ENCODE peak calls at places on chromosome 13, in six cellular contexts. K, Z, R, D, B and G are unnamed samples.

GRCh38 chr13:53058077-53058660 is 29.6 kb downstream of the OLFM4 start:
- DNase-seq in D (no peak), B (no peak), Z (no peak), R (no peak), K (no peak), G (no peak)

GRCh38 chr13:51590966-51591627 is 6.8 kb downstream of the WDFY2 start:
- DNase-seq in Z (peak; percentile 46), R (no peak), B (no peak), D (no peak), K (peak; percentile 79), G (peak; percentile 80)

GRCh38 chr13:52846567-52847321 is 1.7 kb downstream of the PCDH8 start:
- DNase-seq in R (no peak), D (peak; percentile 62), B (peak; percentile 62), K (peak; percentile 10), Z (peak; percentile 72), G (no peak)

GRCh38 chr13:80551650-80552497 is 210.9 kb upstream of the SPRY2 start:
- DNase-seq in R (no peak), K (no peak), B (no peak), Z (no peak), D (no peak), G (no peak)

GRCh38 chr13:24716011-24716410 is 35.8 kb downstream of the ATP12A start:
- DNase-seq in Z (no peak), R (no peak), D (no peak), K (no peak), B (no peak), G (no peak)

GRCh38 chr13:31174018-31174417 is 12.3 kb upstream of the HSPH1 start:
- DNase-seq in K (peak; percentile 30), Z (no peak), R (no peak), D (no peak), B (no peak), G (peak; percentile 10)

GRCh38 chr13:54241719-54242118 is 1213.1 kb downstream of the OLFM4 start:
- DNase-seq in D (no peak), K (no peak), R (no peak), Z (peak; percentile 5), B (no peak), G (no peak)

GRCh38 chr13:73991384-73991783 is 142.8 kb downstream of the KLF12 start:
- DNase-seq in K (no peak), Z (no peak), B (no peak), R (no peak), D (no peak), G (no peak)

GRCh38 chr13:98289339-98289935 is 112.4 kb upstream of the RNF113B start:
- DNase-seq in Z (no peak), K (no peak), R (no peak), B (no peak), D (no peak), G (peak; percentile 54)

GRCh38 chr13:40192516-40193257 is 473.8 kb downstream of the FOXO1 start:
- DNase-seq in K (no peak), R (no peak), B (no peak), Z (no peak), D (no peak), G (no peak)

GRCh38 chr13:40190656-40191100 is 475.8 kb downstream of the FOXO1 start:
- DNase-seq in D (no peak), R (peak; percentile 84), B (peak; percentile 93), K (peak; percentile 86), Z (peak; percentile 53), G (peak; percentile 84)

GRCh38 chr13:40189426-40189825 is 477.0 kb downstream of the FOXO1 start:
- DNase-seq in R (no peak), K (no peak), B (no peak), Z (no peak), D (no peak), G (no peak)

GRCh38 chr13:40189885-40190655 is 476.4 kb downstream of the FOXO1 start:
- DNase-seq in R (peak; percentile 62), D (no peak), Z (no peak), B (no peak), K (no peak), G (no peak)

DNA sequence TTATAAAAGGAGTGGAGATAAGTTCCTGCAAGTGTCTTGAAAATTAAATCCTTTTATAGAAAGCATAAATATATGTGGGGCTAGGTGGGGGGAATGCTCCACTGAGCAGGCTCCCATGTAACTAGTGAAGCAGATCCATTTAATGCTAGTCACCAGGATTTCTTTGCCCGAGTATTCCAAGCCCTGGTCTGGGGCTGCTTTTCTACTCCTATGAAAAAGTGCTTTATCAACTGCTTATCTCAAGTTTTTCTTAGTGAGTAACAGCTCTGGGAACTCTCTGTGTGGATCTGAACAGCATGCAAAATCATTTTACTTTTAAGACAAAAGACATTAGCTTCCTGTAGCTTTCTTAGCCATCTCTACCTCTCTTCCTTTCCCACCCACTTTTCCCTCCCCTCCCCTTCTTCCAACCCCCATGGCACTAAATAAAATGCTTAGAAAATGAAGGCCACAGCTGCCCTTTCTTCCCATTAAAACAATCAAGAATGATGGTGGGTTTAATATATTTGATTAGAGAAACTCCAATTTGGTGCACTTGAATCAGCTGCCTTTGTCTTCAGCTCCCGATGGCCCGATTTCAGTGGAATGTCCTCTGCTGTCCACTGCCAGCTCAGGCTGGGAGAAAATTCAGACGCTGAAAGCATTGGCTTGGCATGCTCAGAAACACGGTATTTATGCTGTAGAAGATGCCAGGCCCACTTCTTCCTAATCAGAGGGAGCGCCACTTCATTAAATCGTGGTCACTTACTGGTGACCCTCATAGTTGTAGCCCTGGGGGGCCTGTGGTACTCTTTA is 475.1 kb downstream of the FOXO1 start:
- DNase-seq in D (no peak), K (peak; percentile 61), Z (no peak), B (no peak), R (no peak), G (peak; percentile 39)
- H3K27ac ChIP-seq in D (peak overlapping the region; percentile 89), K (peak overlapping the region; percentile 67), Z (peak overlapping the region; percentile 66), B (peak overlapping the region; percentile 49), R (peak overlapping the region; percentile 24), G (peak overlapping the region; percentile 84)

DNA sequence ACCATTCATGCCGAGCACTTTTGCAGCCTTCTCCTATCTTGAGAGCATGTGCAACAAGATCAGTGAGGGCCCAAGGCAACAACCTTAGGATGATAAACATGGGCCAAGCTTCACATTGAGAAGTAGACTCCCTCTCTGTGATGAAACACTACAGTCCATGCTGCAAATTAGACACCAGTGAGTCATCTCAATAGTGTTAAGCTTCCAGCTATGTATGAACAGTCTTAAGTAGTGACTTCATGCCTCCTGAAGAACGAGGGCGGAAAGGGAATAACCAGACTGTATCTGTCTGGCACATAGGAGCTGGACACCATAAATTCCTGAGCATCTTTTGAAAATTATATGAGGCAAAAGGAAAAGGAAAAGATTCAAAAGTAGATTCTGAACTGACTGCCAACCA is 309.9 kb upstream of the SLITRK1 start:
- DNase-seq in R (no peak), Z (no peak), K (peak; percentile 98), D (no peak), B (no peak), G (peak; percentile 79)
- TF ChIP-seq CTCF in R (no peak), Z (no peak), K (no peak), D (no peak), B (no peak), G (no peak)

DNA sequence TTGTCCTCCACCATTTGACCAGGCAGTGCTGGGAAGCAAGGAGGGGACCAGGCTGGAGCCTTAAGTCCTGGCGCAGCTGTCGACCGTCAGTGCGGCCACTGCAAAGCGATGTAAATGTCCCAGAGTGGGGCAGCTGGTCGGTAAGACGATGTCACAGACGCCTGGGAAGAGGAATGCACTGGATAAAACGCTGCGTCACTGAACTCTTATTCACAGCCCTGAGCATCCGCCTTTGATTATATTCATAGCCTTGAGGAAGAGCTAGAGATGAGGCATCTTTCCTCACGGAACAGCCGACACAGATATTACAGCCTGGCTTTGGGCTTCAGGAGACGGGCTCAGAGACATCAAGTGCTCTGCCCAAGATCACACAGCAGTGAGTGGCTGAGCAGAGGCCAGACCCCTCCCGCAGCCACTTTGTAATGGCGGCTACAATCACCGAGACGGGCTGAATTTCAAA is 17.6 kb upstream of the TUBGCP3 start:
- DNase-seq in R (no peak), Z (no peak), K (no peak), D (no peak), B (no peak), G (no peak)
- H3K27ac ChIP-seq in R (no peak overlapping the region), Z (no peak overlapping the region), K (no peak overlapping the region), D (no peak overlapping the region), B (peak overlapping the region; percentile 53), G (no peak overlapping the region)

GRCh38 chr13:36848228-36848982 is 29.4 kb downstream of the RFXAP start:
- DNase-seq in R (no peak), Z (no peak), K (no peak), B (no peak), D (no peak), G (peak; percentile 14)
- TF ChIP-seq CTCF in R (no peak), Z (no peak), K (no peak), B (no peak), D (peak; percentile 25), G (peak; percentile 51)

DNA sequence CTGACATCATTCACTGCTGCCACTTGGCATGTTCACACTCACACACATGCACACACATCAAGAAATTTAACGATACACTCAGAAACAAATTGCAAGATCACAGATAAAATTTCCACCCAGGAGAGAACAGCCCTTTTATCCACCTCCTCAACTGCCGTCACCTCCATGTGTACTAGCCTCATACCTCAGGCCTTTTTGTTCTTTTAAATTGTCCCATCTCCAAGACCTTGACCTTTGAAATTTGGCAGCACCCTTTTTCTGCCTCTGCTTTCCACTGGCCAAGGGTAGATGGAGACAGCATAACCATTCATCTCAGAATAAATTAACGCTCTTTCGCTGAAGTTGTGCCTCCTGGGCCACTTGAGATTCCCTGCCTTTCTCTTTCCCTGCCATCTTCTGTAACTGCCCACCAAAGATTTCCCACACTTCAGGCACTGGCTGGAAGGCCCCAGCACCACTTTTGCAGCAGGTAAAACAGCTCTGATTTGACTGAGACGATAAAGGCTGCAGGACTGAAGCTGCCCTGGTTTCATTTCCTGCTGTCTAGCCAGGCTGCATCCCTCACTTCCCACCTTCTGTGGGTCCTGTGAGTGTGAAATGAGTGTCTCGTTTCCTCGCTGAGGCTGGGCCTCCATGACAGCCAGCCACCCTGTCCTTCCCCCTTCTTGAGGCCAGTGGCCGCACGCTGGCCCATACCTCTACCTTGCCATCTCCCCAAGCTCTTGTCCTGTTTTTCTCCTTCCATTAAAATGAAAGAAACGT is 39.3 kb downstream of the MBNL2 start:
- DNase-seq in R (no peak), K (no peak), D (no peak), B (no peak), Z (no peak), G (no peak)
- H3K27ac ChIP-seq in R (no peak overlapping the region), K (no peak overlapping the region), D (peak overlapping the region; percentile 80), B (peak overlapping the region; percentile 48), Z (peak overlapping the region; percentile 89), G (no peak overlapping the region)